ENCODE peak calls at places on chromosomes 6 and 20, in four cellular contexts. Q is astrocyte of the spinal cord, Z is HFF-Myc, P is AG09309. X is an unnamed sample.

GRCh38 chr6:56984374-56984773 is 29.5 kb downstream of the BEND6 start:
- DNase-seq in Q (peak), Z (no peak), P (peak), X (no peak)

GRCh38 chr6:46323312-46323965 is 152.7 kb upstream of the ENPP5 start:
- DNase-seq in Q (peak), Z (peak), P (peak), X (no peak)

GRCh38 chr20:4038676-4039075 is 23.3 kb upstream of the RNF24 start:
- DNase-seq in Q (no peak), Z (no peak), P (no peak), X (no peak)

GRCh38 chr20:11214281-11214680 is 540.5 kb upstream of the JAG1 start:
- DNase-seq in Q (no peak), Z (no peak), P (no peak), X (no peak)

GRCh38 chr6:166490671-166491500 is 95.6 kb downstream of the RAMACL start:
- DNase-seq in Q (peak), Z (peak), P (no peak), X (no peak)

GRCh38 chr6:164998297-164998696 is 311.1 kb downstream of the C6orf118 start:
- DNase-seq in Q (no peak), Z (no peak), P (no peak), X (no peak)

GRCh38 chr20:43914697-43915208 is at the start of gene TOX2:
- DNase-seq in Q (no peak), Z (no peak), P (no peak), X (no peak)

GRCh38 chr6:133317704-133318103 is 76.5 kb downstream of the EYA4 start:
- DNase-seq in Q (no peak), Z (no peak), P (no peak), X (no peak)

GRCh38 chr20:19646963-19647362 is 111.1 kb upstream of the RIN2 start:
- DNase-seq in Q (no peak), Z (no peak), P (no peak), X (no peak)

GRCh38 chr6:157064502-157064901 is 258.8 kb downstream of the TMEM242 start:
- DNase-seq in Q (no peak), Z (no peak), P (no peak), X (no peak)

GRCh38 chr20:44691424-44692423 is 23.4 kb upstream of the CCN5 start:
- DNase-seq in Q (no peak), Z (no peak), P (no peak), X (peak)

GRCh38 chr6:104787305-104787704 is 72.4 kb downstream of the HACE1 start:
- DNase-seq in Q (no peak), Z (no peak), P (no peak), X (no peak)

DNA sequence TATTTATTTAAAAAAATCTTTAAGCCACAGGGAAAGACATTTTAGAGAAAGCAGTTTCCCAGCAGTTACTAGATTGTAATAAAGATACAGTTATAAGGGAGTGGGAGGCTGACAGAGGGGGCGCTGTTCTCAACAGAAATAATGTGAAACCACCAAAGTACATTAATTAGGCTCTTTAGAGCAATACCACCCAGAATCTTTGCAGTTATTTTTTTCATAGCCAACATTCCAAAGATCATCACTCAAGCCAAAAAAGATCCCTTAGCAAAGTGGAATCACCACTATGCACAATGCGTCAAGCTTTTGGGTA is 331.3 kb upstream of the DEFB112 start:
- DNase-seq in Q (no peak), Z (no peak), P (no peak), X (no peak)
- H3K4me3 ChIP-seq in Q (no peak), Z (no peak), P (no peak), X (no peak)

GRCh38 chr6:14547284-14548001 is 429.9 kb downstream of the CD83 start:
- DNase-seq in Q (no peak), Z (no peak), P (no peak), X (no peak)

GRCh38 chr6:14550817-14551216 is 433.2 kb downstream of the CD83 start:
- DNase-seq in Q (no peak), Z (no peak), P (no peak), X (no peak)

GRCh38 chr6:14550410-14550809 is 432.8 kb downstream of the CD83 start:
- DNase-seq in Q (no peak), Z (no peak), P (no peak), X (no peak)

GRCh38 chr6:14549871-14550270 is 432.3 kb downstream of the CD83 start:
- DNase-seq in Q (no peak), Z (no peak), P (no peak), X (no peak)

GRCh38 chr6:14549319-14549770 is 431.8 kb downstream of the CD83 start:
- DNase-seq in Q (no peak), Z (no peak), P (no peak), X (no peak)
- H3K4me3 ChIP-seq in Q (no peak), Z (no peak), P (no peak), X (no peak)

GRCh38 chr20:56005389-56005715 is at the start of gene CBLN4:
- DNase-seq in Q (no peak), Z (no peak), P (no peak), X (no peak)
- H3K4me3 ChIP-seq in Q (no peak), Z (no peak), P (no peak), X (no peak)

DNA sequence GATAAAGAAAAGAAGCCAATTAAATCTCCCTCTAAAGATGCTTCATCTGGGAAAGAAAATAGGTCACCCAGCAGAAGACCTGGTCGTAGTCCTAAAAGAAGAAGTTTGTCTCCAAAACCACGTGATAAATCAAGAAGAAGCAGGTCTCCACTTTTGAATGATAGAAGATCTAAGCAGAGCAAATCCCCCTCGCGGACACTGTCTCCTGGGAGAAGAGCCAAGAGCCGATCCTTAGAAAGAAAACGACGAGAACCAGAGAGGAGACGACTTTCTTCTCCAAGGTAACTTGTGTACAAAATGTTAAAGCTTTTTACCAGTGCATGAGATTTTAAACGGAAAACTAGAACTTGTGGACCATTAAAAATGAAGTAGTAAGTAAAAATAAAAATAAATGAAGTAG is 46.5 kb downstream of the FAM217A start:
- DNase-seq in Q (no peak), Z (no peak), P (no peak), X (no peak)
- H3K4me3 ChIP-seq in Q (no peak), Z (no peak), P (no peak), X (no peak)

DNA sequence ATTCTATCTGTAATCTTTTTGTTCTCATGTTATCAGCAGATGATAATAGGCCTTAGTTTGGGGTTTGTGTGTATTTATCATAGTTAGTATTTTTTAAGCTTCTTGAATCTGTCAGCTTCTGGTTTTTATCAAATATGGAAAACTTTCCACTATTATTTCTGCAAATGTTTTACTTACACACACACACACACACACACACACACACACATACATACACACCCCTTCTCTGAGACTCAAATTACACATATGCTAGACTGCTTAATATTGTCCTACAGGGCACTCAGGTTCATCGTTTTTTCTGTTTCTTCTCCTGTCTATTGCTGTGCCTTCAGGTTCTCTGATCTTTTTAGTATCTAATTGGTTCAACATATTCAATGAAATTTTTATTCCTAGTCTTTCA is 74.5 kb downstream of the RPP40 start:
- DNase-seq in Q (no peak), Z (no peak), P (no peak), X (no peak)
- H3K4me3 ChIP-seq in Q (no peak), Z (no peak), P (no peak), X (no peak)

DNA sequence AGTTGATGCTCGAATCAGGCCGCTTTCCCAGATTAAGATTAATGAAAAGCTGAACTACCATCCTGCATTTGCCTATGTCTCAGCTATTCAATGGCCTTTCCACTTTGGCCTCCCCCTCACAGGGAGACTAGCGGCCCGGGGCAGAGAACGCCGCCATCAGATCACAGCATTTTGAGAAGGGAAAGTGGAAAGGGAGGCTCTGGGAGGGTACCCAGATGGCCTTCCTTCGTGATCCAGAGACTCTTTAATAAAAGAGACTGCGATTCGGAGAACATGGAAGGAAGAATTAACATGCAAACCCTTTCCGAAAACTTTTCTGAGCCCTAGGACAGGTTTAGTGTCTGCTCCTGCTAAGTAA is 533 bp downstream of the MRPS18A start:
- DNase-seq in Q (no peak), Z (no peak), P (no peak), X (no peak)
- H3K4me3 ChIP-seq in Q (peak), Z (peak), P (peak), X (peak)

DNA sequence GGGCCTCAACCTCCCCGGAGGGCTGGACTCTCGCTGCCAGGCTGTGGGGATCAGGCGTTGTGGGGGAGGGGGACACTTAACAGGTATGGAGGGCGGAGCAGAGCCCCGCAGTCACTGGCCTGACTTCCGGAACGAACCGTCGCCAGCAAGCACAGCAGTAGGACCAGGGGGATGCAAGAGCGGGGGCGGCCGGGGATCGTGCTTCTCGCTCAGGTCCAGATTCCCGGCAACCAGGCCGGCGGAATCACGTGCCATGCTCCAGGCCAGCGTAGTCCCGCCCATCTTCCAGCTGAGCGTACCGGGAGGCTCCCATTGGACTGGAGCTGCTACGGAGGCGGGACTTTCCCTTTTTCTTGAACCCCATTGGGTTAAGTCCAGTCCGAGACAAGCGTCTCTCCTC is 10.0 kb upstream of the POU5F1 start:
- DNase-seq in Q (peak), Z (no peak), P (peak), X (no peak)
- H3K4me3 ChIP-seq in Q (peak), Z (no peak), P (peak), X (peak)

GRCh38 chr6:5078121-5078695 is 6.9 kb upstream of the PPP1R3G start:
- DNase-seq in Q (no peak), Z (no peak), P (no peak), X (no peak)
- H3K4me3 ChIP-seq in Q (no peak), Z (no peak), P (no peak), X (no peak)

DNA sequence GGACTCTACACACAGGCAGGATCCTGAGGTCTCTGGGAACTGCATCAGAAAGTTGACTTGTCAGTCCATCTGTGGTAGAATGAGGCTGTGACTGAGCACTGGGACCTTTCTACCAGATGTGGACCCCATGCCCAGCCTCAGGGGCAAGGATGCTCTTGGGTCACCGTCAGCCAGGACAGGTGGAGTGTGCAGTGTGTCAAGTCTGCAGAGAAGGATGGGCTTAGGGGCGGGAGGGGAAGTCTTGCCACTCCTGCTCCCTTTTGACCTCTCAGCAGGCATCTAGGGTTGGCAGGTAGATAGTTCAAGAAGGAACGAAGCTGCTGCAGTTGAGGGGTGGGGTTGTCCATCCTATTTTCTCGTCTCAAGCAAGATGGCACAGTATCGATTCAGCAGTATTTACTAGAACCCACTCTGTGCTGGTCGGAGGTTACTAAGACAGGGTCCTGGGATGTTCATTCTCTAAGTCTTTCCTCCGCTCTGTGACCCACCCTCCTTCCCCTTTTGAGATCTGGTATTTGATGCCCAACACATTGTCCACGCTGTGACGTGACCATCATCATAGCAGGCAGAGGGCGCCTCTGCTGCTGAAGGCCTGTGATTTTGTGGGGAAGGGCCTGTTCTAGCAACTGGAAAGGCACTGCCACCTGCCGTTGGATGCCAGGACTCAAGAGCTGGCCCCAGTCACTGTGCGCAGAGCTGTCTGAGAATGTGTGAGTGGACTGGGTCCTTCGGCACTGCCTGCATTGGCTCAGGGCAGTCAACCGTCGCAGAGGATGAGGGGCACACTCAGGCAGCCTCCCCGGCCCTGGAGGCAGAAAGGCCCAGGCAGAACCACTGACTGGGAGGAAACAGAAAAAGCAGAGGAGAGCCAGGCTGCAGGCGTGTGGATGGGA is 23.2 kb downstream of the RBCK1 start:
- DNase-seq in Q (peak), Z (no peak), P (peak), X (no peak)
- H3K4me3 ChIP-seq in Q (no peak), Z (no peak), P (no peak), X (no peak)

X was measured in right atrium auricular region.